ENCODE peak calls at places on chromosomes 7 and 10, in four cellular contexts. I is SK-N-SH, E is HepG2, K is GM12878. A is an unnamed sample.

GRCh38 chr7:134718211-134718875 is 61.1 kb upstream of the CALD1 start:
- DNase-seq in K (no peak), I (no peak), E (no peak), A (no peak)

GRCh38 chr7:85186521-85187241 is at the start of gene SEMA3D:
- DNase-seq in E (peak), I (peak), K (no peak), A (peak)

GRCh38 chr7:102232686-102233286 is 53.9 kb upstream of the SH2B2 start:
- DNase-seq in K (no peak), E (no peak), I (no peak), A (no peak)

GRCh38 chr7:156778668-156779067 is 114.3 kb downstream of the LMBR1 start:
- DNase-seq in K (no peak), I (peak), E (no peak), A (no peak)

GRCh38 chr10:6729071-6729773 is 149.1 kb upstream of the PRKCQ start:
- DNase-seq in E (no peak), I (no peak), K (no peak), A (peak)

GRCh38 chr10:58979713-58980112 is 196.7 kb upstream of the PHYHIPL start:
- DNase-seq in K (no peak), E (no peak), I (no peak), A (no peak)

GRCh38 chr7:90952649-90952991 is 311.6 kb upstream of the FZD1 start:
- DNase-seq in K (no peak), E (no peak), I (no peak), A (no peak)

GRCh38 chr10:13346912-13347234 is 1.2 kb downstream of the SEPHS1 start:
- DNase-seq in E (no peak), K (no peak), I (peak), A (peak)

GRCh38 chr7:126222782-126223181 is 1030.0 kb downstream of the GRM8 start:
- DNase-seq in K (no peak), E (no peak), I (no peak), A (no peak)

GRCh38 chr7:84204655-84205054 is 10.1 kb upstream of the SEMA3A start:
- DNase-seq in I (no peak), E (no peak), K (no peak), A (no peak)

GRCh38 chr7:147311332-147311731 is 1194.7 kb downstream of the CNTNAP2 start:
- DNase-seq in I (no peak), K (no peak), E (no peak), A (no peak)

GRCh38 chr7:24755541-24756416 is 1.5 kb downstream of the GSDME start:
- DNase-seq in K (peak), I (no peak), E (peak), A (no peak)

GRCh38 chr7:132545756-132546155 is 30.5 kb downstream of the PLXNA4 start:
- DNase-seq in K (no peak), I (no peak), E (no peak), A (no peak)

GRCh38 chr7:49102413-49102812 is 178.1 kb downstream of the CDC14C start:
- DNase-seq in I (no peak), E (no peak), K (no peak), A (no peak)

GRCh38 chr10:31074357-31075065 is 42.8 kb upstream of the ZNF438 start:
- DNase-seq in K (no peak), I (no peak), E (no peak), A (no peak)

GRCh38 chr10:17989908-17990767 is 38.4 kb downstream of the SLC39A12 start:
- DNase-seq in K (peak), E (no peak), I (no peak), A (peak)

GRCh38 chr10:66828957-66829356 is 96.9 kb upstream of the LRRTM3 start:
- DNase-seq in K (no peak), E (no peak), I (no peak), A (no peak)

GRCh38 chr7:98399462-98399861 is 1.4 kb downstream of the BAIAP2L1 start:
- DNase-seq in E (no peak), K (no peak), I (no peak), A (no peak)

GRCh38 chr10:96626795-96627194 is 40.0 kb upstream of the TM9SF3 start:
- DNase-seq in K (no peak), E (no peak), I (no peak), A (peak)

GRCh38 chr7:135253851-135254815 is 20.5 kb downstream of the STRA8 start:
- DNase-seq in I (no peak), K (no peak), E (peak), A (peak)

GRCh38 chr10:130398090-130398994 is 262.2 kb downstream of the GLRX3 start:
- DNase-seq in E (no peak), I (no peak), K (no peak), A (no peak)

GRCh38 chr7:100568936-100569844 is 4.5 kb downstream of the SAP25 start:
- DNase-seq in I (peak), E (peak), K (no peak), A (no peak)

GRCh38 chr10:100148353-100149211 is 37.2 kb downstream of the ERLIN1 start:
- DNase-seq in E (peak), K (peak), I (no peak), A (peak)

GRCh38 chr10:24247841-24248240 is 38.9 kb downstream of the KIAA1217 start:
- DNase-seq in E (no peak), I (no peak), K (no peak), A (no peak)

GRCh38 chr7:157905740-157906461 is 569.1 kb downstream of the DNAJB6 start:
- DNase-seq in K (no peak), I (peak), E (no peak), A (no peak)

GRCh38 chr7:157903715-157904114 is 566.9 kb downstream of the DNAJB6 start:
- DNase-seq in E (no peak), K (no peak), I (no peak), A (no peak)

GRCh38 chr7:157904866-157905215 is 568.0 kb downstream of the DNAJB6 start:
- DNase-seq in K (no peak), E (no peak), I (no peak), A (no peak)

GRCh38 chr7:157903296-157903695 is 566.5 kb downstream of the DNAJB6 start:
- DNase-seq in K (no peak), E (no peak), I (no peak), A (no peak)

GRCh38 chr7:157904211-157904865 is 567.5 kb downstream of the DNAJB6 start:
- DNase-seq in E (no peak), I (no peak), K (no peak), A (no peak)
- TF ChIP-seq PBX3 in E (no peak), I (no peak), K (no peak), A (no peak)

GRCh38 chr7:27423821-27424220 is 181.2 kb downstream of the EVX1 start:
- DNase-seq in K (no peak), E (no peak), I (no peak), A (no peak)

GRCh38 chr7:27423290-27423689 is 180.7 kb downstream of the EVX1 start:
- DNase-seq in E (no peak), K (no peak), I (no peak), A (no peak)

GRCh38 chr7:27424231-27424630 is 181.6 kb downstream of the EVX1 start:
- DNase-seq in E (no peak), K (no peak), I (no peak), A (peak)

GRCh38 chr7:27427416-27427815 is 184.8 kb downstream of the EVX1 start:
- DNase-seq in I (no peak), E (no peak), K (no peak), A (no peak)

DNA sequence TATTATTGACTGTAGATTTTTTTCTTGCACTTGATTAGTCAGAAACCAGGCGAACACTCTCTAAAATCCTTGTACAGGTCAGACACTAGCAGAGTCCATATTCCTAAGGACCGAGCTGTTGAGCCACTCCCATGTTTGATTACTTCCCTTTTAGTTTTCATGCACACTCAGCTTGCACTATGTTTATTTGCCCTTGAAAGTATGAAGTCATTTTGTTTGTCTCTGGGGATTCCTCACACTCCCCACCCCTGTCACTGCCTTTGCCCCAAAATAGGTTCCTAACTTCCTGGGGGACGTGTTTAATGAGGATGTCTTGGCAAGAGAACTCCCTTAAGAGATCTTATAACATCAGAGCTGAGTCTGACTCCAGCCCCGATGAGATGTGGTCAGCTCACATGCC is 182.1 kb downstream of the EVX1 start:
- DNase-seq in I (no peak), K (no peak), E (no peak), A (no peak)
- TF ChIP-seq MAX in I (no peak), K (no peak), E (no peak), A (peak)

DNA sequence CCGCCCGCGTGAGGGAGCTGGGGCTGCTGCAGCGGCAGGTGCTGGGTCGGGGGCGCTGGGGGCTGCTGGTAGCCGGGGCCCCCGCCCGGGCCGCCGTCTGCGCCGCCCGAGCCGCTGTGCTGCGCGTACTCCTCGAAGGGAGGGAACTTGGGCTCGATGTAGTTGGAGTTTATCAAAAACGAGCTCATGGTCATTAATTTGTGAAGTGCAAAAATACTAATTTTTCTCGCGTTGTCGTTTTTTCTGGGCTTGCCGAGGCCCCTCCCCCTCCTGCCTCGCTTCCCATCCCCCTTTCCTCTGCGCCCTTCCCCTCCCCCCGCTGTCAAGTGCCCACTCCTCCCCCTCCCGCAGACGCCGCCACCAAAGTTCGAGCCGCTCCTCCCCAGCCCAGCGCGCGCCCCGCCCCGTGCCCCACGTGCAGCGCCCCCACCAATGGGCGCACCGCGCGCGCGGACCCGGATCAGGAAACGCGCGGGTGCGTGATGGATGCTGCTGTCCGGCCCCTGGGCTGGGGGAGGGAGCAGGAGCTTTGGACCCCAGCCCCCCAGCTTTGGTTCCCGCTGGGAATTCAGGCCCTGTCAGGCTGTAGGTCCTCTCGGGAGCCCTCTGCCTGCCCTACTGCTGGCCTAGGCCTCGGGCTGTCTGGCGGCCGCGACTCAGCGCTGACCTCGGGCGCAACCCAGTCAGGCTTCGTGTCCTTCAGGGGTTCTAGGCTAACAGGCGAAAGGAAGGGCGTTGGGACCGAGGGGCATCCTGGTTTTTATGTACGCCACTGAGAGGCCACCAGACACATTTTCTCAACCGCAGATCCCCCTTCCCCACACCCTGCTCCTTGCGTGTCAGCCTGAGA is at the start of gene HOXA4:
- DNase-seq in I (peak), E (peak), K (no peak), A (no peak)
- TF ChIP-seq PBX3 in I (no peak), E (no peak), K (no peak), A (no peak)

GRCh38 chr10:47164800-47165128 is 135.2 kb upstream of the GDF10 start:
- DNase-seq in E (no peak), I (no peak), K (no peak), A (no peak)

GRCh38 chr10:47165711-47166404 is 134.1 kb upstream of the GDF10 start:
- DNase-seq in E (no peak), K (no peak), I (no peak), A (no peak)

GRCh38 chr10:47165168-47165710 is 134.8 kb upstream of the GDF10 start:
- DNase-seq in E (no peak), K (no peak), I (no peak), A (no peak)

GRCh38 chr10:47167591-47167990 is 132.4 kb upstream of the GDF10 start:
- DNase-seq in K (no peak), E (no peak), I (no peak), A (no peak)

DNA sequence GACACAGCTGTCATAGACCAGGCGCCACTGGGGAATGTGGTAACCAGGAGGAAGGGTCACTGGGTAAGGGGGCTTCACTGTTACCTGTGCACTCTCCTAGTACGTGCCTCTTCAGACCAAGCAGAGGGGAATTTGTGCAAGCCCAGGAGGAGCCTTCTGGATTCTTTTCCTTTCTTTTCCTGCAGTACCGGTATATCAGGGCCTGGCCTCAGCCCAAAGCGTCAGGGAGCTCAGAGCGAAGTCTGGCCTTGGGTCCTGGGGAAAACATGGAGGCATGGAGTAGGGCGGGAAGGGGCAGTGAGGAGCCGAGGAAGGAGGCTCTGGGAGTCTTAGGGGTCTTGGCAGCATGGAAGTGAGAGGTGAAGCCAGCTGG is 133.6 kb upstream of the GDF10 start:
- DNase-seq in K (no peak), E (no peak), I (no peak), A (no peak)
- TF ChIP-seq MAX in K (no peak), E (no peak), I (no peak), A (no peak)

GRCh38 chr7:78306631-78307030 is 508.1 kb downstream of the PHTF2 start:
- DNase-seq in K (no peak), I (no peak), E (no peak), A (no peak)
- TF ChIP-seq PBX3 in K (no peak), I (no peak), E (no peak), A (no peak)